ENCODE peak calls at places on chromosomes 2 and 18, in five cellular contexts. I is adrenal gland, T is WERI-Rb-1, C is fibroblast of the aortic adventitia, F is stomach. P is an unnamed sample.

GRCh38 chr2:186732843-186733242 is 39.0 kb downstream of the FAM171B start:
- DNase-seq in T (no peak), C (no peak), F (no peak), I (no peak), P (no peak)

GRCh38 chr2:62663443-62663842 is 42.1 kb upstream of the EHBP1 start:
- DNase-seq in I (no peak), F (no peak), C (peak), T (no peak), P (peak)

GRCh38 chr2:232085826-232086425 is 124.4 kb downstream of the DIS3L2 start:
- DNase-seq in F (no peak), I (no peak), C (peak), T (no peak), P (no peak)

GRCh38 chr2:241228081-241228859 is 39.8 kb downstream of the ANO7 start:
- DNase-seq in I (no peak), C (no peak), F (no peak), T (no peak), P (peak)

GRCh38 chr18:22551536-22552151 is 133.9 kb upstream of the CTAGE1 start:
- DNase-seq in T (no peak), C (peak), I (peak), F (no peak), P (peak)

GRCh38 chr2:9836517-9836916 is 6.8 kb upstream of the TAF1B start:
- DNase-seq in T (no peak), C (no peak), F (no peak), I (no peak), P (no peak)

GRCh38 chr2:61357681-61358080 is 113.2 kb downstream of the USP34 start:
- DNase-seq in T (no peak), F (no peak), C (no peak), I (no peak), P (peak)

GRCh38 chr2:169528271-169528701 is 18.8 kb downstream of the KLHL41 start:
- DNase-seq in F (peak), T (peak), C (peak), I (peak), P (peak)

GRCh38 chr18:21933931-21934765 is 193.6 kb downstream of the MIB1 start:
- DNase-seq in F (no peak), I (no peak), T (no peak), C (no peak), P (no peak)

GRCh38 chr2:221529177-221529942 is 42.7 kb downstream of the EPHA4 start:
- DNase-seq in T (no peak), F (no peak), I (no peak), C (no peak), P (no peak)

GRCh38 chr18:635171-635570 is 22.3 kb upstream of the TYMS start:
- DNase-seq in F (no peak), C (no peak), I (no peak), T (no peak), P (no peak)

GRCh38 chr18:1585881-1586488 is 681.3 kb downstream of the ADCYAP1 start:
- DNase-seq in I (no peak), F (no peak), C (peak), T (no peak), P (peak)

GRCh38 chr2:144084114-144084661 is 435.7 kb downstream of the ZEB2 start:
- DNase-seq in C (peak), T (no peak), I (no peak), F (no peak), P (peak)

GRCh38 chr18:35178260-35178659 is 62.6 kb upstream of the ZNF397 start:
- DNase-seq in T (no peak), I (peak), F (no peak), C (peak), P (peak)

GRCh38 chr2:24351981-24352380 is 8.4 kb downstream of the ITSN2 start:
- DNase-seq in T (no peak), F (no peak), I (no peak), C (no peak), P (no peak)

GRCh38 chr2:222915092-222915957 is 54.5 kb downstream of the ACSL3 start:
- DNase-seq in F (no peak), T (no peak), I (no peak), C (peak), P (peak)

GRCh38 chr2:120432976-120433815 is 87.3 kb downstream of the INHBB start:
- DNase-seq in T (no peak), C (no peak), F (no peak), I (no peak), P (no peak)

GRCh38 chr2:96146151-96146880 is 1.1 kb upstream of the DUSP2 start:
- DNase-seq in I (peak), C (no peak), F (peak), T (no peak), P (no peak)

GRCh38 chr2:235044501-235045271 is 92.9 kb downstream of the SH3BP4 start:
- DNase-seq in C (no peak), T (no peak), F (peak), I (no peak), P (no peak)

GRCh38 chr2:46050489-46050888 is 246.7 kb upstream of the EPAS1 start:
- DNase-seq in F (no peak), T (no peak), I (no peak), C (no peak), P (no peak)
- TF ChIP-seq CTCF in F (no peak), T (peak), I (no peak), C (no peak), P (no peak)

DNA sequence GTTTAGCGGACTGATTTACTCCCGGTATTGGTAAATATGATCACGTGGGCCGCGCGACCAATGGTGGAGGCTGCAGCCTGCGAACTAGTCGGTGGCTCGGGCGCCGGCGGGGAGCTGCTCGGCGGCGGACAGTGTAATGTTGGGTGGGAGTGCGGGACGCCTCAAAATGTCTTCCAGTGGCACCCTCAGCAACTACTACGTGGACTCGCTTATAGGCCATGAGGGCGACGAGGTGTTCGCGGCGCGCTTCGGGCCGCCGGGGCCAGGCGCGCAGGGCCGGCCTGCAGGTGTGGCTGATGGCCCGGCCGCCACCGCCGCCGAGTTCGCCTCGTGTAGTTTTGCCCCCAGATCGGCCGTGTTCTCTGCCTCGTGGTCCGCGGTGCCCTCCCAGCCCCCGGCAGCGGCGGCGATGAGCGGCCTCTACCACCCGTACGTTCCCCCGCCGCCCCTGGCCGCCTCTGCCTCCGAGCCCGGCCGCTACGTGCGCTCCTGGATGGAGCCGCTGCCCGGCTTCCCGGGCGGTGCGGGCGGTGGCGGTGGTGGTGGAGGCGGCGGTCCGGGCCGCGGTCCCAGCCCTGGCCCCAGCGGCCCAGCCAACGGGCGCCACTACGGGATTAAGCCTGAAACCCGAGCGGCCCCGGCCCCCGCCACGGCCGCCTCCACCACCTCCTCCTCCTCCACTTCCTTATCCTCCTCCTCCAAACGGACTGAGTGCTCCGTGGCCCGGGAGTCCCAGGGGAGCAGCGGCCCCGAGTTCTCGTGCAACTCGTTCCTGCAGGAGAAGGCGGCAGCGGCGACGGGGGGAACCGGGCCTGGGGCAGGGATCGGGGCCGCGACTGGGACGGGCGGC is at the start of gene HOXD9:
- DNase-seq in I (peak), T (peak), F (no peak), C (no peak), P (peak)
- H3K4me3 ChIP-seq in I (peak), T (peak), F (peak), C (no peak), P (peak)

DNA sequence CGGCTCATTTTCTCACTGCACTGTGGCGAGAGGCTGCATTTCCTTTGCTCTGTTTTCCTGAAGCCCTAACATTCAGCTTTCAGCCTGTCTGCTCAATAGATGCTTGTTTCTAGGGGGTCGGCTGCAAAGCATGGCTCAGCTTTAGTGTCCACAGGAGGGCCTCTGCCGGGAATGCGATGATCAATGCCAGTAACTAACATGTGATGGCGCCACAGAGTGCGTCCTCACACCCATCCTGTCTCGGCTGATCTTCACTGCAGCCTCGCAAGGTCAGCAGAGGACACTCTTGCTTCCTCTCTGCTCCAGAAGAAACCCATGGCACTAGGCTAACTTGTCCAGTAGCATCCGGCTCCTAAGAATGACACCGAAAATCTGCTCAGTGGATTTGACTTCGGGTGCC is 156.4 kb upstream of the PXDN start:
- DNase-seq in C (no peak), I (no peak), T (peak), F (no peak), P (no peak)
- TF ChIP-seq CTCF in C (no peak), I (no peak), T (peak), F (no peak), P (no peak)

GRCh38 chr18:72542993-72543361 is 1.2 kb downstream of the CBLN2 start:
- DNase-seq in F (no peak), I (no peak), T (peak), C (no peak), P (no peak)

GRCh38 chr18:72541871-72542690 is 2.1 kb downstream of the CBLN2 start:
- DNase-seq in T (peak), C (no peak), F (no peak), I (no peak), P (no peak)

GRCh38 chr18:72544092-72544886 is at the start of gene CBLN2:
- DNase-seq in C (peak), I (peak), T (peak), F (no peak), P (peak)

GRCh38 chr18:72539861-72540260 is 4.3 kb downstream of the CBLN2 start:
- DNase-seq in T (no peak), C (no peak), F (no peak), I (no peak), P (no peak)

GRCh38 chr18:72543362-72544055 is 633 bp downstream of the CBLN2 start:
- DNase-seq in F (no peak), I (no peak), C (no peak), T (peak), P (no peak)
- H3K4me3 ChIP-seq in F (peak), I (no peak), C (peak), T (peak), P (no peak)

DNA sequence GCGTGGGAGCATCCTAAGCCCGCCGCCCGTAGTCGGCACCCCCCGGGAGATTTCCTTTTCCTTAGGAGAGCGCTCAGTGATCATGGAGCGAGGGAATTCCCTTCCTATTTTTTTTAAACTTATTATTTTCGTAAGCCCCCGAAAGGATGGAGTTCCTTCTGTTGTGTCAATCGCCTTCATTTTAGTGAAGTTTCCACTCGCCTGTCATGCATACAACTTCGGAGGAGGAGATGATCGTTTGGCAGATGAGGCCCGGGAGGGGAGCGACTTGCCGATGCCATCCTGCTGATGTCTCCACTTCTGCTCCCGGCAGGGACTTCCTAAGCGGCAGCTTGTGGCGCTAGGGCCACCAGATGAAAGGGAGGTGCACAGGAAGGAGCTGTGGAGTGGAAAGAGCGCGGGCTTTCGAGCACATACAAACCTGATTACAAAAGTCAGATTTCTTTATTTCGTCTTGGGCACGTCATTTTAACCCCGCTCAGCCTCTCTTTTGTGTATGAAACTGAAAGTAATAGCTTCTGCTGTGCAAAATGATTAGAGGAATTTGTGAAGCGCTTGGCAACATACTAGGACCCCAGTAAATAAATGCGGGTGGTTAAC is at the start of gene ADGRF3:
- DNase-seq in C (peak), T (peak), I (peak), F (peak), P (peak)
- TF ChIP-seq CTCF in C (no peak), T (peak), I (no peak), F (no peak), P (no peak)

DNA sequence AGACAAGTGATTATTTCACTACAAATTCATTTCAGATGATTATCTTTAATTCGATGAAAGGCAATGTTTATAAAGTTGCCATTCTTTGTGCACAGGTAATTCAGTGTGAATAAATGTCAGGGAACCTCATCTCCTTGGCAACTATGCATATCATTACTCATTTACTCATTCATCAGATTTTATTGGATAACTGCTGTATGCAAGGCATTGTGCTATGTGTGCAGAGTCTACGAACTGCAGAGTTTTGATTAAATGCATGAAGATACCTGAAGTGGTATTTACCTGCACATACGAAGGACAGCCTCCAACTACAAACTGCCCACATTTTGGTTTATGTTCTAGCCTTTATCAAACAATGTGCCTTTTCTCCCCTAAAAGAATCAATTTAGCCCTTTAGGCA is 3.5 kb downstream of the RND3 start:
- DNase-seq in I (no peak), T (no peak), C (peak), F (no peak), P (no peak)
- H3K4me3 ChIP-seq in I (no peak), T (no peak), C (peak), F (peak), P (peak)

DNA sequence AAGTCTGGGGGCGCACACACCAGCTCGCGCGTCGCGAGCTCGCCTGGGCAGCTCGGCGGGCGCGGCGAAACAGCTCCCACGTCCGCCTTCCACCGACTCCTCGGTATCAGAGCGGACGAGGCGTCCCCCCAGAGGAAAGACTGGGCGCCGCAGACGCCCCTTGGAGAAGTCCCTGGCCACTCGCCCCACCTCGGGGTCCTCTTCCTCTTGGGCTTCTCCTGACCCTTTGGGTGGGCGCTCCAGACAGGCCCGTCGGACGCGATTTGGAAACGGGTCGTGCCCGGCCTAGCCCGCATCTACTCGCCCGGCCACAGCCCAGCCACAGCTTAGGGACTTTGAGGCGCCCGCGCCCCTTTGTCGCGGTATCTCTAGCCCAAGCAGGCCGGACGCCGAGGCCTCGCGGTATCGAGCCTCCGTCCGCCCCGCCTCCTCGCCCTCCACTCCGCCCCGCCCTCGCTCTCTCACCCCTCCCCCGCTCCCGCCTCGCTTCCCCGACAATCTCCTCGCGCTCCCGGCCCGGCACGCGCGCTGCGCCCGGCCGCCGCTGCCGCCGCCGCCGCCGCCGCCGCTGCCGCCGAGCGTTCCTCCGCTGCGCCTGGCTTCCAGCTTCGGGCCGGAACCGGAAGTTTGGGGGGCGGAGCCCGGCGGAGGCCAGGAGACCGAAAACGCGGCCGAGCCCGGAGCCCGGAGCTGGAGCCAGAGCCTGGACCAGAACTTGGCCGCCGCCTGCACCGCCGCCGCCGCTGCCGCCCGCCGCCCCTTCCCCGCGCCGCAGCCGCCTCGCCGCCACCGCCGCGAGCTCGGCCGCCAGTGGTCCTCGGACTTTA is 752 bp upstream of the ACVR2A start:
- DNase-seq in F (peak), I (peak), T (peak), C (peak), P (peak)
- TF ChIP-seq CTCF in F (peak), I (peak), T (peak), C (peak), P (no peak)

GRCh38 chr18:52341617-52342381 is 1.8 kb downstream of the DCC start:
- DNase-seq in F (no peak), T (peak), I (no peak), C (no peak), P (no peak)
- H3K4me3 ChIP-seq in F (peak), T (peak), I (no peak), C (no peak), P (peak)

GRCh38 chr2:85066006-85066405 is 67.2 kb upstream of the TCF7L1 start:
- DNase-seq in C (no peak), I (no peak), T (peak), F (no peak), P (no peak)
- TF ChIP-seq CTCF in C (no peak), I (no peak), T (no peak), F (no peak), P (no peak)

GRCh38 chr2:20957745-20958144 is 86.1 kb downstream of the APOB start:
- DNase-seq in C (no peak), T (no peak), I (no peak), F (no peak), P (no peak)

GRCh38 chr2:20959252-20959651 is 84.6 kb downstream of the APOB start:
- DNase-seq in I (no peak), T (no peak), C (no peak), F (no peak), P (no peak)

GRCh38 chr2:20955277-20956026 is 88.4 kb downstream of the APOB start:
- DNase-seq in I (no peak), C (no peak), T (no peak), F (no peak), P (no peak)

GRCh38 chr2:20958176-20958575 is 85.7 kb downstream of the APOB start:
- DNase-seq in C (no peak), T (no peak), I (no peak), F (no peak), P (no peak)

GRCh38 chr2:20953146-20953824 is 90.6 kb downstream of the APOB start:
- DNase-seq in F (peak), C (no peak), T (no peak), I (no peak), P (no peak)
- H3K4me3 ChIP-seq in F (no peak), C (no peak), T (no peak), I (no peak), P (no peak)

P was measured in fibroblast of mammary gland.